ENCODE peak calls at places on chromosomes 4 and X, in ten cellular contexts. One of them, this sample, is unnamed.
A peak's percentile ranks its signal among the peaks of the same experiment; 100 is the strongest.

GRCh38 chr4:156795727-156796126 is 175.9 kb downstream of the PDGFC start:
- DNase-seq in NCI-H1105 treated with DMSO at 0.1 percent for 48 hours: no peak
- DNase-seq in neural crest cell: no peak
- DNase-seq in H7: no peak
- DNase-seq in GOT3: no peak
- DNase-seq in heart left ventricle: no peak
- DNase-seq in substantia nigra: no peak
- DNase-seq in posterior cingulate gyrus: no peak
- DNase-seq in HT-29: no peak
- DNase-seq in NCI-H2081: no peak
- DNase-seq in this sample: no peak

GRCh38 chrX:148593987-148594386 is 93.6 kb downstream of the AFF2 start:
- DNase-seq in substantia nigra: no peak
- DNase-seq in HT-29: no peak
- DNase-seq in H7: no peak
- DNase-seq in NCI-H2081: no peak
- DNase-seq in heart left ventricle: no peak
- DNase-seq in NCI-H1105 treated with DMSO at 0.1 percent for 48 hours: no peak
- DNase-seq in neural crest cell: no peak
- DNase-seq in posterior cingulate gyrus: no peak
- DNase-seq in GOT3: no peak
- DNase-seq in this sample: no peak

GRCh38 chr4:1763550-1764080 is 29.5 kb upstream of the FGFR3 start:
- DNase-seq in NCI-H2081: no peak
- DNase-seq in posterior cingulate gyrus: no peak
- DNase-seq in HT-29: peak; percentile 63
- DNase-seq in substantia nigra: peak; percentile 28
- DNase-seq in GOT3: no peak
- DNase-seq in neural crest cell: no peak
- DNase-seq in NCI-H1105 treated with DMSO at 0.1 percent for 48 hours: no peak
- DNase-seq in H7: no peak
- DNase-seq in heart left ventricle: no peak
- DNase-seq in this sample: peak; percentile 73

GRCh38 chr4:83828601-83829000 is 292.7 kb downstream of the GPAT3 start:
- DNase-seq in neural crest cell: no peak
- DNase-seq in H7: no peak
- DNase-seq in HT-29: no peak
- DNase-seq in NCI-H2081: no peak
- DNase-seq in GOT3: no peak
- DNase-seq in heart left ventricle: no peak
- DNase-seq in substantia nigra: no peak
- DNase-seq in NCI-H1105 treated with DMSO at 0.1 percent for 48 hours: no peak
- DNase-seq in posterior cingulate gyrus: no peak
- DNase-seq in this sample: no peak

GRCh38 chr4:47002593-47002992 is 9.2 kb upstream of the GABRA4 start:
- DNase-seq in neural crest cell: no peak
- DNase-seq in HT-29: no peak
- DNase-seq in substantia nigra: no peak
- DNase-seq in posterior cingulate gyrus: no peak
- DNase-seq in H7: peak; percentile 18
- DNase-seq in NCI-H2081: peak; percentile 25
- DNase-seq in NCI-H1105 treated with DMSO at 0.1 percent for 48 hours: no peak
- DNase-seq in GOT3: no peak
- DNase-seq in heart left ventricle: no peak
- DNase-seq in this sample: no peak

GRCh38 chr4:169167958-169168357 is 102.8 kb downstream of the SH3RF1 start:
- DNase-seq in posterior cingulate gyrus: no peak
- DNase-seq in NCI-H2081: no peak
- DNase-seq in substantia nigra: no peak
- DNase-seq in neural crest cell: no peak
- DNase-seq in NCI-H1105 treated with DMSO at 0.1 percent for 48 hours: no peak
- DNase-seq in HT-29: no peak
- DNase-seq in heart left ventricle: no peak
- DNase-seq in GOT3: no peak
- DNase-seq in H7: no peak
- DNase-seq in this sample: no peak

GRCh38 chrX:22135994-22136684 is 104.0 kb downstream of the PHEX start:
- DNase-seq in substantia nigra: no peak
- DNase-seq in posterior cingulate gyrus: no peak
- DNase-seq in H7: no peak
- DNase-seq in NCI-H1105 treated with DMSO at 0.1 percent for 48 hours: peak; percentile 54
- DNase-seq in heart left ventricle: no peak
- DNase-seq in HT-29: peak; percentile 82
- DNase-seq in NCI-H2081: peak; percentile 47
- DNase-seq in neural crest cell: peak; percentile 61
- DNase-seq in GOT3: peak; percentile 11
- DNase-seq in this sample: peak; percentile 11

GRCh38 chr4:25637581-25638220 is 17.9 kb upstream of the SLC34A2 start:
- DNase-seq in HT-29: no peak
- DNase-seq in heart left ventricle: no peak
- DNase-seq in neural crest cell: no peak
- DNase-seq in substantia nigra: no peak
- DNase-seq in H7: no peak
- DNase-seq in NCI-H2081: no peak
- DNase-seq in posterior cingulate gyrus: no peak
- DNase-seq in GOT3: no peak
- DNase-seq in NCI-H1105 treated with DMSO at 0.1 percent for 48 hours: no peak
- DNase-seq in this sample: no peak

GRCh38 chr4:136495076-136495475 is 1037.2 kb downstream of the PCDH18 start:
- DNase-seq in substantia nigra: no peak
- DNase-seq in posterior cingulate gyrus: no peak
- DNase-seq in NCI-H2081: no peak
- DNase-seq in heart left ventricle: no peak
- DNase-seq in GOT3: no peak
- DNase-seq in HT-29: no peak
- DNase-seq in NCI-H1105 treated with DMSO at 0.1 percent for 48 hours: no peak
- DNase-seq in H7: no peak
- DNase-seq in neural crest cell: no peak
- DNase-seq in this sample: no peak

GRCh38 chrX:144637731-144638130 is 609.6 kb upstream of the SPANXN1 start:
- DNase-seq in H7: no peak
- DNase-seq in NCI-H2081: no peak
- DNase-seq in substantia nigra: no peak
- DNase-seq in posterior cingulate gyrus: no peak
- DNase-seq in NCI-H1105 treated with DMSO at 0.1 percent for 48 hours: no peak
- DNase-seq in heart left ventricle: no peak
- DNase-seq in neural crest cell: no peak
- DNase-seq in GOT3: no peak
- DNase-seq in HT-29: no peak
- DNase-seq in this sample: no peak

GRCh38 chr4:89788243-89789072 is 48.5 kb downstream of the SNCA start:
- DNase-seq in substantia nigra: no peak
- DNase-seq in H7: no peak
- DNase-seq in GOT3: no peak
- DNase-seq in NCI-H1105 treated with DMSO at 0.1 percent for 48 hours: no peak
- DNase-seq in HT-29: no peak
- DNase-seq in NCI-H2081: peak; percentile 50
- DNase-seq in heart left ventricle: peak; percentile 60
- DNase-seq in neural crest cell: no peak
- DNase-seq in posterior cingulate gyrus: no peak
- DNase-seq in this sample: no peak

GRCh38 chr4:18322111-18322510 is 300.6 kb upstream of the LCORL start:
- DNase-seq in substantia nigra: no peak
- DNase-seq in NCI-H1105 treated with DMSO at 0.1 percent for 48 hours: peak; percentile 47
- DNase-seq in HT-29: no peak
- DNase-seq in posterior cingulate gyrus: no peak
- DNase-seq in heart left ventricle: no peak
- DNase-seq in H7: no peak
- DNase-seq in GOT3: no peak
- DNase-seq in neural crest cell: no peak
- DNase-seq in NCI-H2081: no peak
- DNase-seq in this sample: no peak

GRCh38 chrX:75603833-75604232 is 81.0 kb upstream of the ZDHHC15 start:
- DNase-seq in substantia nigra: no peak
- DNase-seq in NCI-H1105 treated with DMSO at 0.1 percent for 48 hours: peak; percentile 32
- DNase-seq in GOT3: no peak
- DNase-seq in neural crest cell: no peak
- DNase-seq in heart left ventricle: no peak
- DNase-seq in H7: peak; percentile 49
- DNase-seq in NCI-H2081: peak; percentile 3
- DNase-seq in HT-29: peak; percentile 44
- DNase-seq in posterior cingulate gyrus: no peak
- DNase-seq in this sample: peak; percentile 7

GRCh38 chrX:10062352-10062751 is 94.4 kb upstream of the CLCN4 start:
- DNase-seq in posterior cingulate gyrus: no peak
- DNase-seq in H7: no peak
- DNase-seq in NCI-H2081: no peak
- DNase-seq in substantia nigra: no peak
- DNase-seq in HT-29: no peak
- DNase-seq in NCI-H1105 treated with DMSO at 0.1 percent for 48 hours: no peak
- DNase-seq in heart left ventricle: no peak
- DNase-seq in GOT3: no peak
- DNase-seq in neural crest cell: no peak
- DNase-seq in this sample: no peak